ENCODE peak calls at places on chromosomes 3 and 15, in eight cellular contexts. Z is retina, H is foreskin fibroblast, C is A549, Q is frontal cortex, W is fibroblast of mammary gland, J is HuH-7.5, P is NCI-H1092. K is an unnamed sample.
A peak's percentile ranks its signal among the peaks of the same experiment; 100 is the strongest.

GRCh38 chr3:132549890-132550578 is 47.0 kb upstream of the ACKR4 start:
- DNase-seq in H (peak; percentile 59), Z (no peak), Q (no peak), W (peak; percentile 87), P (no peak), C (no peak), J (no peak), K (no peak)

GRCh38 chr3:169563775-169564059 is 99.8 kb downstream of the MECOM start:
- DNase-seq in H (no peak), Q (no peak), J (no peak), P (no peak), Z (no peak), W (no peak), C (no peak), K (no peak)

GRCh38 chr3:122898298-122898697 is 103.4 kb downstream of the SLC49A4 start:
- DNase-seq in J (no peak), Z (no peak), P (no peak), C (no peak), W (no peak), H (no peak), Q (no peak), K (no peak)

GRCh38 chr3:16401273-16401672 is 112.2 kb downstream of the RFTN1 start:
- DNase-seq in P (no peak), H (no peak), W (no peak), Z (no peak), J (no peak), C (no peak), Q (no peak), K (no peak)

GRCh38 chr15:35218215-35218614 is 133.1 kb upstream of the NANOGP8 start:
- DNase-seq in Z (no peak), W (no peak), C (no peak), J (no peak), Q (no peak), P (no peak), H (no peak), K (no peak)

GRCh38 chr3:55868347-55868746 is 381.2 kb upstream of the WNT5A start:
- DNase-seq in J (no peak), P (no peak), H (no peak), Z (no peak), W (no peak), C (no peak), Q (no peak), K (no peak)

GRCh38 chr3:194130807-194131589 is 5.0 kb upstream of the HES1 start:
- DNase-seq in J (no peak), Q (no peak), Z (peak; percentile 79), H (no peak), P (peak; percentile 35), C (peak; percentile 74), W (no peak), K (no peak)

GRCh38 chr15:82894971-82895520 is 57.5 kb downstream of the HOMER2 start:
- DNase-seq in Z (peak; percentile 73), C (no peak), W (no peak), P (no peak), Q (no peak), H (no peak), J (no peak), K (no peak)

GRCh38 chr15:71638876-71639275 is 171.5 kb upstream of the NR2E3 start:
- DNase-seq in H (no peak), P (no peak), J (no peak), C (no peak), W (no peak), Z (no peak), Q (no peak), K (no peak)

GRCh38 chr15:100114100-100114499 is 227.7 kb downstream of the ADAMTS17 start:
- DNase-seq in J (no peak), Z (peak; percentile 35), P (no peak), W (peak; percentile 79), H (peak; percentile 22), C (no peak), Q (peak; percentile 71), K (no peak)

GRCh38 chr3:170765419-170766078 is 104.4 kb downstream of the RPL22L1 start:
- DNase-seq in C (peak; percentile 19), Z (no peak), P (no peak), Q (no peak), J (peak; percentile 20), H (peak; percentile 75), W (peak; percentile 45), K (no peak)

GRCh38 chr3:174408310-174408709 is 450.8 kb upstream of the NAALADL2 start:
- DNase-seq in J (no peak), Q (no peak), P (no peak), H (peak; percentile 29), C (peak; percentile 15), Z (no peak), W (peak; percentile 63), K (no peak)

GRCh38 chr3:17157713-17158112 is 273.0 kb downstream of the PLCL2 start:
- DNase-seq in P (no peak), Q (no peak), C (peak; percentile 27), Z (no peak), W (peak; percentile 31), H (peak; percentile 69), J (no peak), K (no peak)

GRCh38 chr3:13483286-13483685 is 3.2 kb downstream of the HDAC11 start:
- DNase-seq in Q (no peak), H (no peak), P (no peak), J (no peak), C (no peak), W (no peak), Z (no peak), K (no peak)

GRCh38 chr15:81304226-81304625 is 19.7 kb downstream of the STARD5 start:
- DNase-seq in J (no peak), Q (no peak), P (no peak), Z (peak; percentile 15), W (peak; percentile 66), H (peak; percentile 71), C (no peak), K (no peak)

GRCh38 chr3:41581700-41582099 is 380.2 kb downstream of the ULK4 start:
- DNase-seq in P (no peak), H (no peak), C (no peak), Z (no peak), W (no peak), Q (no peak), J (no peak), K (no peak)

GRCh38 chr15:88124199-88124598 is 132.3 kb downstream of the NTRK3 start:
- DNase-seq in J (no peak), Q (no peak), C (no peak), Z (no peak), H (no peak), W (no peak), P (no peak), K (no peak)

GRCh38 chr15:32844118-32844711 is 126.4 kb downstream of the GREM1 start:
- DNase-seq in P (peak; percentile 7), C (peak; percentile 69), W (peak; percentile 72), J (peak; percentile 16), Z (no peak), H (no peak), Q (no peak), K (no peak)

GRCh38 chr3:107404727-107405519 is 27.7 kb downstream of the CCDC54 start:
- DNase-seq in W (peak; percentile 72), P (no peak), J (no peak), Z (no peak), Q (no peak), C (no peak), H (peak; percentile 58), K (no peak)

GRCh38 chr3:10334461-10334860 is 13.5 kb upstream of the SEC13 start:
- DNase-seq in P (no peak), J (peak; percentile 76), W (peak; percentile 74), Z (no peak), H (peak; percentile 62), Q (peak; percentile 50), C (peak; percentile 40), K (no peak)

GRCh38 chr3:119099785-119100184 is 46.2 kb upstream of the TEX55 start:
- DNase-seq in J (no peak), H (no peak), Z (no peak), Q (no peak), W (no peak), P (no peak), C (no peak), K (no peak)

GRCh38 chr15:98085003-98085639 is 124.6 kb downstream of the ARRDC4 start:
- DNase-seq in C (peak; percentile 71), J (no peak), W (peak; percentile 84), H (peak; percentile 43), P (peak; percentile 11), Z (peak; percentile 31), Q (peak; percentile 42), K (peak; percentile 21)

GRCh38 chr3:94076055-94076454 is 13.2 kb downstream of the NSUN3 start:
- DNase-seq in Z (no peak), W (peak; percentile 48), C (no peak), J (no peak), H (no peak), P (no peak), Q (no peak), K (no peak)

GRCh38 chr15:100897201-100897872 is 17.7 kb downstream of the ALDH1A3 start:
- DNase-seq in Q (no peak), W (no peak), Z (no peak), P (no peak), J (no peak), H (no peak), C (no peak), K (no peak)

GRCh38 chr3:104269771-104270170 is 1096.9 kb upstream of the ALCAM start:
- DNase-seq in Q (no peak), Z (no peak), C (no peak), P (no peak), H (no peak), W (no peak), J (no peak), K (no peak)

GRCh38 chr15:101126618-101127502 is 125.0 kb downstream of the CHSY1 start:
- DNase-seq in C (no peak), W (peak; percentile 89), Z (no peak), H (no peak), P (no peak), J (no peak), Q (no peak), K (no peak)

GRCh38 chr15:77025941-77026411 is 31.1 kb downstream of the PSTPIP1 start:
- DNase-seq in P (no peak), J (no peak), H (no peak), C (no peak), Z (no peak), Q (no peak), W (no peak), K (no peak)

GRCh38 chr3:52437326-52438103 is 7.4 kb downstream of the SEMA3G start:
- DNase-seq in H (no peak), Z (no peak), Q (no peak), P (no peak), C (no peak), J (no peak), W (no peak), K (no peak)

GRCh38 chr3:98763814-98764691 is 913 bp downstream of the ST3GAL6 start:
- DNase-seq in P (no peak), H (no peak), W (no peak), C (no peak), J (no peak), Z (no peak), Q (no peak), K (no peak)

K was measured in DMS 273 treated with DMSO at 0.1 percent for 48 hours.